ENCODE peak calls at places on chromosomes 13 and 19, in five cellular contexts. One of them, this sample, is unnamed.
A peak's percentile ranks its signal among the peaks of the same experiment; 100 is the strongest.

GRCh38 chr19:16470541-16470910 is 1.2 kb downstream of the EPS15L1 start:
- DNase-seq in CD4-positive, alpha-beta memory T cell: no peak
- DNase-seq in NCI-H82: peak; percentile 72
- DNase-seq in AG09319: no peak
- DNase-seq in stimulated activated CD8-positive, alpha-beta memory T cell treated with anti-CD3 and anti-CD28 coated beads, Interleukin-2, amount 100 ng/mL, for 48 hours: no peak
- DNase-seq in this sample: no peak

GRCh38 chr19:34559045-34559444 is 77.5 kb downstream of the WTIP start:
- DNase-seq in CD4-positive, alpha-beta memory T cell: no peak
- DNase-seq in NCI-H82: no peak
- DNase-seq in AG09319: no peak
- DNase-seq in stimulated activated CD8-positive, alpha-beta memory T cell treated with anti-CD3 and anti-CD28 coated beads, Interleukin-2, amount 100 ng/mL, for 48 hours: no peak
- DNase-seq in this sample: no peak

GRCh38 chr13:51241720-51242119 is 19.5 kb downstream of the FAM124A start:
- DNase-seq in CD4-positive, alpha-beta memory T cell: no peak
- DNase-seq in NCI-H82: no peak
- DNase-seq in AG09319: no peak
- DNase-seq in stimulated activated CD8-positive, alpha-beta memory T cell treated with anti-CD3 and anti-CD28 coated beads, Interleukin-2, amount 100 ng/mL, for 48 hours: no peak
- DNase-seq in this sample: no peak

GRCh38 chr13:112727581-112727980 is 37.7 kb downstream of the ATP11A start:
- DNase-seq in CD4-positive, alpha-beta memory T cell: no peak
- DNase-seq in NCI-H82: no peak
- DNase-seq in AG09319: no peak
- DNase-seq in stimulated activated CD8-positive, alpha-beta memory T cell treated with anti-CD3 and anti-CD28 coated beads, Interleukin-2, amount 100 ng/mL, for 48 hours: no peak
- DNase-seq in this sample: no peak

GRCh38 chr19:58379276-58379675 is 1.6 kb downstream of the ZNF837 start:
- DNase-seq in CD4-positive, alpha-beta memory T cell: no peak
- DNase-seq in NCI-H82: no peak
- DNase-seq in AG09319: no peak
- DNase-seq in stimulated activated CD8-positive, alpha-beta memory T cell treated with anti-CD3 and anti-CD28 coated beads, Interleukin-2, amount 100 ng/mL, for 48 hours: no peak
- DNase-seq in this sample: no peak

GRCh38 chr19:46828484-46828883 is 22.2 kb downstream of the AP2S1 start:
- DNase-seq in CD4-positive, alpha-beta memory T cell: peak; percentile 56
- DNase-seq in NCI-H82: no peak
- DNase-seq in AG09319: no peak
- DNase-seq in stimulated activated CD8-positive, alpha-beta memory T cell treated with anti-CD3 and anti-CD28 coated beads, Interleukin-2, amount 100 ng/mL, for 48 hours: peak; percentile 30
- DNase-seq in this sample: no peak

GRCh38 chr19:48991823-48992570 is 1.1 kb downstream of the GYS1 start:
- DNase-seq in CD4-positive, alpha-beta memory T cell: no peak
- DNase-seq in NCI-H82: peak; percentile 72
- DNase-seq in AG09319: peak; percentile 56
- DNase-seq in stimulated activated CD8-positive, alpha-beta memory T cell treated with anti-CD3 and anti-CD28 coated beads, Interleukin-2, amount 100 ng/mL, for 48 hours: no peak
- DNase-seq in this sample: no peak

GRCh38 chr13:94825507-94825906 is 113.2 kb upstream of the SOX21 start:
- DNase-seq in CD4-positive, alpha-beta memory T cell: no peak
- DNase-seq in NCI-H82: peak; percentile 81
- DNase-seq in AG09319: no peak
- DNase-seq in stimulated activated CD8-positive, alpha-beta memory T cell treated with anti-CD3 and anti-CD28 coated beads, Interleukin-2, amount 100 ng/mL, for 48 hours: no peak
- DNase-seq in this sample: no peak

GRCh38 chr13:81917829-81918228 is 1576.9 kb upstream of the SPRY2 start:
- DNase-seq in CD4-positive, alpha-beta memory T cell: no peak
- DNase-seq in NCI-H82: no peak
- DNase-seq in AG09319: no peak
- DNase-seq in stimulated activated CD8-positive, alpha-beta memory T cell treated with anti-CD3 and anti-CD28 coated beads, Interleukin-2, amount 100 ng/mL, for 48 hours: no peak
- DNase-seq in this sample: no peak

GRCh38 chr19:50252111-50252886 is 48.9 kb downstream of the MYH14 start:
- DNase-seq in CD4-positive, alpha-beta memory T cell: no peak
- DNase-seq in NCI-H82: peak; percentile 30
- DNase-seq in AG09319: no peak
- DNase-seq in stimulated activated CD8-positive, alpha-beta memory T cell treated with anti-CD3 and anti-CD28 coated beads, Interleukin-2, amount 100 ng/mL, for 48 hours: no peak
- DNase-seq in this sample: peak; percentile 17

GRCh38 chr19:13652810-13653590 is 111.3 kb upstream of the MRI1 start:
- DNase-seq in CD4-positive, alpha-beta memory T cell: no peak
- DNase-seq in NCI-H82: no peak
- DNase-seq in AG09319: no peak
- DNase-seq in stimulated activated CD8-positive, alpha-beta memory T cell treated with anti-CD3 and anti-CD28 coated beads, Interleukin-2, amount 100 ng/mL, for 48 hours: no peak
- DNase-seq in this sample: no peak

GRCh38 chr19:3253270-3253669 is 28.8 kb downstream of the CELF5 start:
- DNase-seq in CD4-positive, alpha-beta memory T cell: no peak
- DNase-seq in NCI-H82: peak; percentile 23
- DNase-seq in AG09319: no peak
- DNase-seq in stimulated activated CD8-positive, alpha-beta memory T cell treated with anti-CD3 and anti-CD28 coated beads, Interleukin-2, amount 100 ng/mL, for 48 hours: no peak
- DNase-seq in this sample: no peak

GRCh38 chr13:113938246-113938645 is 35.6 kb downstream of the C13orf46 start:
- DNase-seq in CD4-positive, alpha-beta memory T cell: no peak
- DNase-seq in NCI-H82: no peak
- DNase-seq in AG09319: no peak
- DNase-seq in stimulated activated CD8-positive, alpha-beta memory T cell treated with anti-CD3 and anti-CD28 coated beads, Interleukin-2, amount 100 ng/mL, for 48 hours: no peak
- DNase-seq in this sample: no peak

GRCh38 chr19:48365602-48366001 is 1.4 kb downstream of the SYNGR4 start:
- DNase-seq in CD4-positive, alpha-beta memory T cell: no peak
- DNase-seq in NCI-H82: no peak
- DNase-seq in AG09319: no peak
- DNase-seq in stimulated activated CD8-positive, alpha-beta memory T cell treated with anti-CD3 and anti-CD28 coated beads, Interleukin-2, amount 100 ng/mL, for 48 hours: no peak
- DNase-seq in this sample: no peak

GRCh38 chr13:30654430-30654829 is 36.7 kb downstream of the USPL1 start:
- DNase-seq in CD4-positive, alpha-beta memory T cell: peak; percentile 53
- DNase-seq in NCI-H82: no peak
- DNase-seq in AG09319: no peak
- DNase-seq in stimulated activated CD8-positive, alpha-beta memory T cell treated with anti-CD3 and anti-CD28 coated beads, Interleukin-2, amount 100 ng/mL, for 48 hours: no peak
- DNase-seq in this sample: no peak

GRCh38 chr19:33406521-33407139 is 33.1 kb downstream of the CEBPG start:
- DNase-seq in CD4-positive, alpha-beta memory T cell: peak; percentile 56
- DNase-seq in NCI-H82: peak; percentile 80
- DNase-seq in AG09319: no peak
- DNase-seq in stimulated activated CD8-positive, alpha-beta memory T cell treated with anti-CD3 and anti-CD28 coated beads, Interleukin-2, amount 100 ng/mL, for 48 hours: peak; percentile 55
- DNase-seq in this sample: peak; percentile 92

GRCh38 chr19:40623403-40624239 is 22.5 kb downstream of the LTBP4 start:
- DNase-seq in CD4-positive, alpha-beta memory T cell: no peak
- DNase-seq in NCI-H82: peak; percentile 97
- DNase-seq in AG09319: no peak
- DNase-seq in stimulated activated CD8-positive, alpha-beta memory T cell treated with anti-CD3 and anti-CD28 coated beads, Interleukin-2, amount 100 ng/mL, for 48 hours: no peak
- DNase-seq in this sample: no peak

GRCh38 chr19:47000373-47000772 is 19.3 kb upstream of the NPAS1 start:
- DNase-seq in CD4-positive, alpha-beta memory T cell: no peak
- DNase-seq in NCI-H82: no peak
- DNase-seq in AG09319: no peak
- DNase-seq in stimulated activated CD8-positive, alpha-beta memory T cell treated with anti-CD3 and anti-CD28 coated beads, Interleukin-2, amount 100 ng/mL, for 48 hours: no peak
- DNase-seq in this sample: no peak

GRCh38 chr19:2246801-2247361 is 2.2 kb upstream of the AMH start:
- DNase-seq in CD4-positive, alpha-beta memory T cell: no peak
- DNase-seq in NCI-H82: no peak
- DNase-seq in AG09319: no peak
- DNase-seq in stimulated activated CD8-positive, alpha-beta memory T cell treated with anti-CD3 and anti-CD28 coated beads, Interleukin-2, amount 100 ng/mL, for 48 hours: no peak
- DNase-seq in this sample: no peak

GRCh38 chr19:50570997-50571396 is 2.8 kb upstream of the LRRC4B start:
- DNase-seq in CD4-positive, alpha-beta memory T cell: no peak
- DNase-seq in NCI-H82: no peak
- DNase-seq in AG09319: no peak
- DNase-seq in stimulated activated CD8-positive, alpha-beta memory T cell treated with anti-CD3 and anti-CD28 coated beads, Interleukin-2, amount 100 ng/mL, for 48 hours: no peak
- DNase-seq in this sample: no peak

GRCh38 chr13:75088915-75089314 is 393.1 kb downstream of the TBC1D4 start:
- DNase-seq in CD4-positive, alpha-beta memory T cell: no peak
- DNase-seq in NCI-H82: no peak
- DNase-seq in AG09319: no peak
- DNase-seq in stimulated activated CD8-positive, alpha-beta memory T cell treated with anti-CD3 and anti-CD28 coated beads, Interleukin-2, amount 100 ng/mL, for 48 hours: no peak
- DNase-seq in this sample: no peak

GRCh38 chr13:49435992-49436391 is 7.9 kb downstream of the CAB39L start:
- DNase-seq in CD4-positive, alpha-beta memory T cell: no peak
- DNase-seq in NCI-H82: no peak
- DNase-seq in AG09319: no peak
- DNase-seq in stimulated activated CD8-positive, alpha-beta memory T cell treated with anti-CD3 and anti-CD28 coated beads, Interleukin-2, amount 100 ng/mL, for 48 hours: no peak
- DNase-seq in this sample: no peak

GRCh38 chr19:39160889-39161672 is 35.5 kb downstream of the PAK4 start:
- DNase-seq in CD4-positive, alpha-beta memory T cell: no peak
- DNase-seq in NCI-H82: no peak
- DNase-seq in AG09319: no peak
- DNase-seq in stimulated activated CD8-positive, alpha-beta memory T cell treated with anti-CD3 and anti-CD28 coated beads, Interleukin-2, amount 100 ng/mL, for 48 hours: no peak
- DNase-seq in this sample: no peak

GRCh38 chr19:3047307-3048189 is 14.7 kb downstream of the TLE5 start:
- DNase-seq in CD4-positive, alpha-beta memory T cell: peak; percentile 83
- DNase-seq in NCI-H82: peak; percentile 93
- DNase-seq in AG09319: no peak
- DNase-seq in stimulated activated CD8-positive, alpha-beta memory T cell treated with anti-CD3 and anti-CD28 coated beads, Interleukin-2, amount 100 ng/mL, for 48 hours: no peak
- DNase-seq in this sample: peak; percentile 64

GRCh38 chr13:66634384-66634783 is 595.8 kb downstream of the PCDH9 start:
- DNase-seq in CD4-positive, alpha-beta memory T cell: no peak
- DNase-seq in NCI-H82: no peak
- DNase-seq in AG09319: no peak
- DNase-seq in stimulated activated CD8-positive, alpha-beta memory T cell treated with anti-CD3 and anti-CD28 coated beads, Interleukin-2, amount 100 ng/mL, for 48 hours: no peak
- DNase-seq in this sample: no peak

GRCh38 chr13:35478384-35479222 is 2.1 kb upstream of the MAB21L1 start:
- DNase-seq in CD4-positive, alpha-beta memory T cell: no peak
- DNase-seq in NCI-H82: peak; percentile 93
- DNase-seq in AG09319: no peak
- DNase-seq in stimulated activated CD8-positive, alpha-beta memory T cell treated with anti-CD3 and anti-CD28 coated beads, Interleukin-2, amount 100 ng/mL, for 48 hours: no peak
- DNase-seq in this sample: no peak